ENCODE peak calls at places on chromosome 15, in six cellular contexts. One of them, this sample, is unnamed.

GRCh38 chr15:75227663-75228280 is 26.1 kb downstream of the C15orf39 start:
- DNase-seq in gastrocnemius medialis: no peak
- DNase-seq in A549: no peak
- DNase-seq in K562: no peak
- DNase-seq in heart left ventricle: no peak
- DNase-seq in lower lobe of right lung: no peak
- DNase-seq in this sample: no peak

GRCh38 chr15:60962087-60962486 is 267.0 kb downstream of the RORA start:
- DNase-seq in A549: no peak
- DNase-seq in lower lobe of right lung: no peak
- DNase-seq in K562: no peak
- DNase-seq in gastrocnemius medialis: no peak
- DNase-seq in heart left ventricle: no peak
- DNase-seq in this sample: no peak

GRCh38 chr15:74889390-74889881 is 406 bp upstream of the MPI start:
- DNase-seq in heart left ventricle: peak
- DNase-seq in gastrocnemius medialis: no peak
- DNase-seq in K562: peak
- DNase-seq in A549: no peak
- DNase-seq in lower lobe of right lung: peak
- DNase-seq in this sample: no peak

GRCh38 chr15:75811616-75812015 is 31.6 kb upstream of the UBE2Q2 start:
- DNase-seq in A549: no peak
- DNase-seq in gastrocnemius medialis: no peak
- DNase-seq in lower lobe of right lung: no peak
- DNase-seq in heart left ventricle: no peak
- DNase-seq in K562: no peak
- DNase-seq in this sample: peak

GRCh38 chr15:63380151-63380827 is 1.4 kb downstream of the CA12 start:
- DNase-seq in heart left ventricle: no peak
- DNase-seq in K562: no peak
- DNase-seq in A549: no peak
- DNase-seq in gastrocnemius medialis: no peak
- DNase-seq in lower lobe of right lung: no peak
- DNase-seq in this sample: no peak

GRCh38 chr15:33215941-33216872 is 21.7 kb upstream of the FMN1 start:
- DNase-seq in K562: peak
- DNase-seq in A549: peak
- DNase-seq in lower lobe of right lung: no peak
- DNase-seq in heart left ventricle: no peak
- DNase-seq in gastrocnemius medialis: no peak
- DNase-seq in this sample: no peak

GRCh38 chr15:91548588-91548987 is 304.9 kb upstream of the SLCO3A1 start:
- DNase-seq in gastrocnemius medialis: no peak
- DNase-seq in lower lobe of right lung: no peak
- DNase-seq in heart left ventricle: no peak
- DNase-seq in K562: no peak
- DNase-seq in A549: no peak
- DNase-seq in this sample: no peak

GRCh38 chr15:99729920-99730319 is 3.3 kb downstream of the LYSMD4 start:
- DNase-seq in A549: peak
- DNase-seq in heart left ventricle: no peak
- DNase-seq in gastrocnemius medialis: no peak
- DNase-seq in lower lobe of right lung: no peak
- DNase-seq in K562: peak
- DNase-seq in this sample: no peak

GRCh38 chr15:92797168-92798052 is 102.7 kb upstream of the CHD2 start:
- DNase-seq in gastrocnemius medialis: no peak
- DNase-seq in heart left ventricle: no peak
- DNase-seq in K562: peak
- DNase-seq in lower lobe of right lung: no peak
- DNase-seq in A549: peak
- DNase-seq in this sample: no peak

GRCh38 chr15:55740981-55741591 is 1.9 kb downstream of the PRTG start:
- DNase-seq in A549: no peak
- DNase-seq in heart left ventricle: no peak
- DNase-seq in K562: no peak
- DNase-seq in gastrocnemius medialis: no peak
- DNase-seq in lower lobe of right lung: no peak
- DNase-seq in this sample: no peak

GRCh38 chr15:74422370-74422722 is 11.4 kb downstream of the SEMA7A start:
- DNase-seq in K562: no peak
- DNase-seq in A549: no peak
- DNase-seq in lower lobe of right lung: no peak
- DNase-seq in gastrocnemius medialis: no peak
- DNase-seq in heart left ventricle: no peak
- DNase-seq in this sample: no peak

GRCh38 chr15:73985101-73985873 is 6.8 kb downstream of the STOML1 start:
- DNase-seq in K562: no peak
- DNase-seq in heart left ventricle: no peak
- DNase-seq in A549: no peak
- DNase-seq in lower lobe of right lung: no peak
- DNase-seq in gastrocnemius medialis: no peak
- DNase-seq in this sample: no peak

GRCh38 chr15:65942436-65942835 is 73.1 kb downstream of the RAB11A start:
- DNase-seq in A549: no peak
- DNase-seq in gastrocnemius medialis: no peak
- DNase-seq in K562: no peak
- DNase-seq in lower lobe of right lung: no peak
- DNase-seq in heart left ventricle: no peak
- DNase-seq in this sample: no peak

GRCh38 chr15:41999290-42000285 is 21.3 kb downstream of the PLA2G4E start:
- DNase-seq in heart left ventricle: no peak
- DNase-seq in gastrocnemius medialis: no peak
- DNase-seq in A549: no peak
- DNase-seq in K562: no peak
- DNase-seq in lower lobe of right lung: no peak
- DNase-seq in this sample: no peak

GRCh38 chr15:93040288-93041158 is 48.5 kb downstream of the RGMA start:
- DNase-seq in gastrocnemius medialis: no peak
- DNase-seq in lower lobe of right lung: peak
- DNase-seq in A549: no peak
- DNase-seq in K562: no peak
- DNase-seq in heart left ventricle: peak
- DNase-seq in this sample: no peak

GRCh38 chr15:98120561-98120960 is 160.1 kb downstream of the ARRDC4 start:
- DNase-seq in A549: no peak
- DNase-seq in K562: no peak
- DNase-seq in gastrocnemius medialis: no peak
- DNase-seq in lower lobe of right lung: no peak
- DNase-seq in heart left ventricle: no peak
- DNase-seq in this sample: no peak

GRCh38 chr15:56940388-56940787 is 21.9 kb downstream of the TCF12 start:
- DNase-seq in gastrocnemius medialis: no peak
- DNase-seq in lower lobe of right lung: no peak
- DNase-seq in heart left ventricle: no peak
- DNase-seq in K562: no peak
- DNase-seq in A549: no peak
- DNase-seq in this sample: no peak

GRCh38 chr15:47726399-47726823 is 9.1 kb downstream of the SEMA6D start:
- DNase-seq in K562: no peak
- DNase-seq in heart left ventricle: no peak
- DNase-seq in lower lobe of right lung: no peak
- DNase-seq in gastrocnemius medialis: no peak
- DNase-seq in A549: no peak
- DNase-seq in this sample: no peak
- H3K27ac ChIP-seq in K562: no peak
- H3K27ac ChIP-seq in heart left ventricle: peak
- H3K27ac ChIP-seq in lower lobe of right lung: no peak
- H3K27ac ChIP-seq in gastrocnemius medialis: peak
- H3K27ac ChIP-seq in A549: no peak
- H3K27ac ChIP-seq in this sample: no peak

DNA sequence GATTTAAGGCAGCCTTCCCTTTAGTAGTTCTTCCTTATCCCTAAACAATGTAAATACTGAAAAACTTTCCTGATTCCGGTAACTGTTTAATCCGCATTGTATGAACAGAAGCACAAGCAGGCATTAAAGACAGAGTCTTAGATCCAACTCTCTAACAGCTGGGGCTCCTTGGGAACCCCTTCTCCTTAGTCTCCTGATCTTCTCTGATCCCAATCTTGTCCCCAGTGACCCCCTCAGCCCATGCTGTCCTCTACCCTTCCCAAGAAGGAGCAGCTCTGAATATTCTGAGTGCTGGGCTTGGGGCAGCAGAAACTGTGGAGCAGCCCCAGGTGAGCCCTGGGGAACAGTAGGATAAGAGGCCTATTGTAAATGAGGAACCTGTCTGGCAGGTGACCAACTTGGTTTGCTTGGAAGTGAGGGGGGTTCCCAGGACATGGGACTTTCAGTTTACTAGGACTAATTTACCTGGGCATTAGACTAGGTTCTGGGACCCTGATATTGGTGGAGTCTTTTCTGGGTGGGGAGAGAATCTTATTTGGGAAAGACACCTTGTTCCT is 13.0 kb upstream of the SLC30A4 start:
- DNase-seq in K562: no peak
- DNase-seq in heart left ventricle: no peak
- DNase-seq in lower lobe of right lung: no peak
- DNase-seq in gastrocnemius medialis: no peak
- DNase-seq in A549: no peak
- DNase-seq in this sample: no peak
- H3K4me3 ChIP-seq in K562: no peak
- H3K4me3 ChIP-seq in heart left ventricle: no peak
- H3K4me3 ChIP-seq in lower lobe of right lung: no peak
- H3K4me3 ChIP-seq in gastrocnemius medialis: no peak
- H3K4me3 ChIP-seq in A549: no peak
- H3K4me3 ChIP-seq in this sample: no peak

DNA sequence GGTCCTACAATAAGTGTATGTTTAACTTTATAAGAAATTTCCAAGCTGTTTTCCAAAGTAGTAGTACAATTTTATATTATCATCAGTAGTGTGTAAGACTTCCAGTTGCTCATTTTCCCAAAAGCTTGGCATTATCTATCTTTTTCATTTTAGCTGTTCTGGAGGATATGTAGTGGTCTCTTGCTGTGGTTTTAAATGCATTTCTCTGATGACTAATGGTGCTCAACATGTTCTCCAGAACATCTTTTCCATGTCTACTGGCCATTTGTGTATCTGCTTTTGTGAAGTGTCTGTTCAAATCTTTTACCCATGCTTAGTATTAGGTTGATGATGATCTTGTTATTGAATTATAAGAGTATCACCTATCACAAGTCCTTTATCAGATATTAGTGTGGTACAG is 13.3 kb downstream of the BCL2A1 start:
- DNase-seq in K562: no peak
- DNase-seq in A549: no peak
- DNase-seq in heart left ventricle: no peak
- DNase-seq in lower lobe of right lung: no peak
- DNase-seq in gastrocnemius medialis: no peak
- DNase-seq in this sample: no peak
- H3K27ac ChIP-seq in K562: no peak
- H3K27ac ChIP-seq in A549: no peak
- H3K27ac ChIP-seq in heart left ventricle: no peak
- H3K27ac ChIP-seq in lower lobe of right lung: no peak
- H3K27ac ChIP-seq in gastrocnemius medialis: no peak
- H3K27ac ChIP-seq in this sample: no peak

DNA sequence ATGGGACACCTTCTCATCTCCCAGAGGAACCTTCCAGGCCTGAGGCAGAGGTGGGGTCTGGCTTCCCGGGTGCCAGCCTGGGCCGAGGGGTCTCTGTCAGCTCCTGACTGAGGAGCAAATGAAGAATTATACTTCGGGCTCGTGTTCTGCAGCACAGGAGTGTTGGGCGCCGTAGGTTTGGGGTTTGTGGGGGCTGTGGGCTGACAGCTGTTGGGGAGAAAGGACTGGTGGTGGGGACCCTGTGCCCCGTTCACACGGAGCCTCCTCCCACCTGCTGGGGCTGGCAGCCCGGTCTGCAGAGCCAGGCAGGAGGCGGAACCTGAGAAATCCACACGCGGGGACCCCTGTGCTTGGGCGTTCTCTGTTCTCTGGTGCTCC is 59.7 kb downstream of the ADAMTS7 start:
- DNase-seq in K562: no peak
- DNase-seq in A549: no peak
- DNase-seq in lower lobe of right lung: peak
- DNase-seq in heart left ventricle: peak
- DNase-seq in gastrocnemius medialis: no peak
- DNase-seq in this sample: no peak
- H3K4me3 ChIP-seq in K562: no peak
- H3K4me3 ChIP-seq in A549: no peak
- H3K4me3 ChIP-seq in lower lobe of right lung: no peak
- H3K4me3 ChIP-seq in heart left ventricle: no peak
- H3K4me3 ChIP-seq in gastrocnemius medialis: no peak
- H3K4me3 ChIP-seq in this sample: no peak

GRCh38 chr15:85652457-85652856 is 142.3 kb downstream of the KLHL25 start:
- DNase-seq in A549: no peak
- DNase-seq in lower lobe of right lung: no peak
- DNase-seq in K562: no peak
- DNase-seq in gastrocnemius medialis: no peak
- DNase-seq in heart left ventricle: no peak
- DNase-seq in this sample: no peak

GRCh38 chr15:85651551-85651950 is 143.2 kb downstream of the KLHL25 start:
- DNase-seq in A549: no peak
- DNase-seq in K562: no peak
- DNase-seq in heart left ventricle: no peak
- DNase-seq in lower lobe of right lung: no peak
- DNase-seq in gastrocnemius medialis: no peak
- DNase-seq in this sample: no peak

GRCh38 chr15:85646538-85647091 is 148.1 kb downstream of the KLHL25 start:
- DNase-seq in gastrocnemius medialis: no peak
- DNase-seq in heart left ventricle: no peak
- DNase-seq in lower lobe of right lung: no peak
- DNase-seq in K562: no peak
- DNase-seq in A549: no peak
- DNase-seq in this sample: no peak

DNA sequence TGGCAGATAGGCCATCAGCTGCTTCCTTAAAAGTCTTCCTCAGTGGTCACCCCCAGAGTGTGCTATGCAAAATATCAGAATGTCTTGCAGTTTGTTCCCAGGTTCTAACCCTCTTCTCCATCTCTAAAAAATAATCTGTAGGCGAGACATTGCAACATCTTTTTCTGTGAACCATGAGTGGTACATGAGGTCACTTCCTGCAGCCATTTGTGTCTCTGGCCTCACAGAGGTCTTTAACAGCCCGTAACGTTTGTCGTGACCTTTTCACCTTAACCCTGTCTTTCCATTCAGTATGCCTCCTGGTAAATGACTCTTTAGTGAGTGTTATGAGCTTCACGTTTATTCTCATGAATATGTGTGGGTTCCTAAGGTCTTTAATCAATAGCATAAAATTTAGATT is 145.4 kb downstream of the KLHL25 start:
- DNase-seq in gastrocnemius medialis: no peak
- DNase-seq in lower lobe of right lung: no peak
- DNase-seq in K562: peak
- DNase-seq in A549: peak
- DNase-seq in heart left ventricle: no peak
- DNase-seq in this sample: no peak
- H3K27ac ChIP-seq in gastrocnemius medialis: peak
- H3K27ac ChIP-seq in lower lobe of right lung: peak
- H3K27ac ChIP-seq in K562: no peak
- H3K27ac ChIP-seq in A549: no peak
- H3K27ac ChIP-seq in heart left ventricle: peak
- H3K27ac ChIP-seq in this sample: peak

GRCh38 chr15:39578851-39579486 is 1.9 kb upstream of the THBS1 start:
- DNase-seq in lower lobe of right lung: no peak
- DNase-seq in K562: no peak
- DNase-seq in A549: no peak
- DNase-seq in gastrocnemius medialis: no peak
- DNase-seq in heart left ventricle: no peak
- DNase-seq in this sample: no peak
- H3K4me3 ChIP-seq in lower lobe of right lung: peak
- H3K4me3 ChIP-seq in K562: no peak
- H3K4me3 ChIP-seq in A549: peak
- H3K4me3 ChIP-seq in gastrocnemius medialis: no peak
- H3K4me3 ChIP-seq in heart left ventricle: peak
- H3K4me3 ChIP-seq in this sample: no peak